ENCODE peak calls at places on chromosome 13, in six cellular contexts. One of them, this sample, is unnamed.

GRCh38 chr13:24493356-24493755 is 19.2 kb downstream of the PARP4 start:
- DNase-seq in activated CD8-positive, alpha-beta memory T cell treated with anti-CD3 and anti-CD28 coated beads for 1 hour: no peak
- DNase-seq in T1000: no peak
- DNase-seq in dorsolateral prefrontal cortex: no peak
- DNase-seq in endothelial cell: no peak
- DNase-seq in stimulated activated CD4-positive, alpha-beta T cell treated with anti-CD3 and anti-CD28 coated beads, Interleukin-1b, Interleukin-23, amount 100 ng/mL, for 1 hour: no peak
- DNase-seq in this sample: no peak

GRCh38 chr13:111395511-111396393 is 75.3 kb downstream of the TEX29 start:
- DNase-seq in activated CD8-positive, alpha-beta memory T cell treated with anti-CD3 and anti-CD28 coated beads for 1 hour: no peak
- DNase-seq in T1000: no peak
- DNase-seq in dorsolateral prefrontal cortex: peak; percentile 27
- DNase-seq in endothelial cell: no peak
- DNase-seq in stimulated activated CD4-positive, alpha-beta T cell treated with anti-CD3 and anti-CD28 coated beads, Interleukin-1b, Interleukin-23, amount 100 ng/mL, for 1 hour: no peak
- DNase-seq in this sample: no peak

GRCh38 chr13:89363144-89363543 is 1692.0 kb downstream of the SLITRK5 start:
- DNase-seq in activated CD8-positive, alpha-beta memory T cell treated with anti-CD3 and anti-CD28 coated beads for 1 hour: no peak
- DNase-seq in T1000: no peak
- DNase-seq in dorsolateral prefrontal cortex: no peak
- DNase-seq in endothelial cell: no peak
- DNase-seq in stimulated activated CD4-positive, alpha-beta T cell treated with anti-CD3 and anti-CD28 coated beads, Interleukin-1b, Interleukin-23, amount 100 ng/mL, for 1 hour: no peak
- DNase-seq in this sample: no peak

GRCh38 chr13:48112896-48113525 is 18.1 kb upstream of the MED4 start:
- DNase-seq in activated CD8-positive, alpha-beta memory T cell treated with anti-CD3 and anti-CD28 coated beads for 1 hour: no peak
- DNase-seq in T1000: no peak
- DNase-seq in dorsolateral prefrontal cortex: no peak
- DNase-seq in endothelial cell: no peak
- DNase-seq in stimulated activated CD4-positive, alpha-beta T cell treated with anti-CD3 and anti-CD28 coated beads, Interleukin-1b, Interleukin-23, amount 100 ng/mL, for 1 hour: no peak
- DNase-seq in this sample: no peak

GRCh38 chr13:44243198-44243852 is 130.3 kb upstream of the SERP2 start:
- DNase-seq in activated CD8-positive, alpha-beta memory T cell treated with anti-CD3 and anti-CD28 coated beads for 1 hour: no peak
- DNase-seq in T1000: no peak
- DNase-seq in dorsolateral prefrontal cortex: peak; percentile 82
- DNase-seq in endothelial cell: peak; percentile 62
- DNase-seq in stimulated activated CD4-positive, alpha-beta T cell treated with anti-CD3 and anti-CD28 coated beads, Interleukin-1b, Interleukin-23, amount 100 ng/mL, for 1 hour: no peak
- DNase-seq in this sample: peak; percentile 84

GRCh38 chr13:99657848-99658265 is 156.6 kb downstream of the TM9SF2 start:
- DNase-seq in activated CD8-positive, alpha-beta memory T cell treated with anti-CD3 and anti-CD28 coated beads for 1 hour: no peak
- DNase-seq in T1000: no peak
- DNase-seq in dorsolateral prefrontal cortex: no peak
- DNase-seq in endothelial cell: peak; percentile 55
- DNase-seq in stimulated activated CD4-positive, alpha-beta T cell treated with anti-CD3 and anti-CD28 coated beads, Interleukin-1b, Interleukin-23, amount 100 ng/mL, for 1 hour: no peak
- DNase-seq in this sample: peak; percentile 28

GRCh38 chr13:50588736-50589135 is 254.8 kb downstream of the DLEU7 start:
- DNase-seq in activated CD8-positive, alpha-beta memory T cell treated with anti-CD3 and anti-CD28 coated beads for 1 hour: no peak
- DNase-seq in T1000: no peak
- DNase-seq in dorsolateral prefrontal cortex: no peak
- DNase-seq in endothelial cell: no peak
- DNase-seq in stimulated activated CD4-positive, alpha-beta T cell treated with anti-CD3 and anti-CD28 coated beads, Interleukin-1b, Interleukin-23, amount 100 ng/mL, for 1 hour: no peak
- DNase-seq in this sample: no peak

GRCh38 chr13:98397221-98397620 is 179.7 kb downstream of the STK24 start:
- DNase-seq in activated CD8-positive, alpha-beta memory T cell treated with anti-CD3 and anti-CD28 coated beads for 1 hour: no peak
- DNase-seq in T1000: no peak
- DNase-seq in dorsolateral prefrontal cortex: no peak
- DNase-seq in endothelial cell: no peak
- DNase-seq in stimulated activated CD4-positive, alpha-beta T cell treated with anti-CD3 and anti-CD28 coated beads, Interleukin-1b, Interleukin-23, amount 100 ng/mL, for 1 hour: no peak
- DNase-seq in this sample: no peak

GRCh38 chr13:26971990-26972888 is 199.4 kb downstream of the USP12 start:
- DNase-seq in activated CD8-positive, alpha-beta memory T cell treated with anti-CD3 and anti-CD28 coated beads for 1 hour: no peak
- DNase-seq in T1000: peak; percentile 15
- DNase-seq in dorsolateral prefrontal cortex: no peak
- DNase-seq in endothelial cell: peak; percentile 32
- DNase-seq in stimulated activated CD4-positive, alpha-beta T cell treated with anti-CD3 and anti-CD28 coated beads, Interleukin-1b, Interleukin-23, amount 100 ng/mL, for 1 hour: no peak
- DNase-seq in this sample: no peak

GRCh38 chr13:95530178-95530577 is 22.3 kb upstream of the CLDN10 start:
- DNase-seq in activated CD8-positive, alpha-beta memory T cell treated with anti-CD3 and anti-CD28 coated beads for 1 hour: no peak
- DNase-seq in T1000: no peak
- DNase-seq in dorsolateral prefrontal cortex: no peak
- DNase-seq in endothelial cell: no peak
- DNase-seq in stimulated activated CD4-positive, alpha-beta T cell treated with anti-CD3 and anti-CD28 coated beads, Interleukin-1b, Interleukin-23, amount 100 ng/mL, for 1 hour: no peak
- DNase-seq in this sample: no peak

GRCh38 chr13:70162141-70162540 is 53.9 kb upstream of the KLHL1 start:
- DNase-seq in activated CD8-positive, alpha-beta memory T cell treated with anti-CD3 and anti-CD28 coated beads for 1 hour: no peak
- DNase-seq in T1000: no peak
- DNase-seq in dorsolateral prefrontal cortex: no peak
- DNase-seq in endothelial cell: no peak
- DNase-seq in stimulated activated CD4-positive, alpha-beta T cell treated with anti-CD3 and anti-CD28 coated beads, Interleukin-1b, Interleukin-23, amount 100 ng/mL, for 1 hour: no peak
- DNase-seq in this sample: no peak

GRCh38 chr13:21749410-21749809 is 78.5 kb downstream of the FGF9 start:
- DNase-seq in activated CD8-positive, alpha-beta memory T cell treated with anti-CD3 and anti-CD28 coated beads for 1 hour: no peak
- DNase-seq in T1000: no peak
- DNase-seq in dorsolateral prefrontal cortex: no peak
- DNase-seq in endothelial cell: no peak
- DNase-seq in stimulated activated CD4-positive, alpha-beta T cell treated with anti-CD3 and anti-CD28 coated beads, Interleukin-1b, Interleukin-23, amount 100 ng/mL, for 1 hour: no peak
- DNase-seq in this sample: no peak

GRCh38 chr13:99228737-99229691 is 28.4 kb downstream of the UBAC2 start:
- DNase-seq in activated CD8-positive, alpha-beta memory T cell treated with anti-CD3 and anti-CD28 coated beads for 1 hour: no peak
- DNase-seq in T1000: no peak
- DNase-seq in dorsolateral prefrontal cortex: no peak
- DNase-seq in endothelial cell: no peak
- DNase-seq in stimulated activated CD4-positive, alpha-beta T cell treated with anti-CD3 and anti-CD28 coated beads, Interleukin-1b, Interleukin-23, amount 100 ng/mL, for 1 hour: no peak
- DNase-seq in this sample: no peak

This sample was measured in head of caudate nucleus.